ENCODE peak calls at places on chromosomes 16 and 17, in seven cellular contexts. C is Calu3, P is uterus, D is AG04450, W is lower lobe of right lung, G is stomach, L is sigmoid colon. J is an unnamed sample.

GRCh38 chr17:80138856-80139426 is 8.0 kb downstream of the EIF4A3 start:
- DNase-seq in C (no peak), P (no peak), D (no peak), W (no peak), G (peak; percentile 18), L (peak; percentile 27), J (no peak)

GRCh38 chr16:22001591-22001990 is 675 bp upstream of the PDZD9 start:
- DNase-seq in C (no peak), P (no peak), D (peak; percentile 13), W (no peak), G (no peak), L (no peak), J (no peak)

GRCh38 chr16:19411298-19411697 is 6.4 kb upstream of the TMC5 start:
- DNase-seq in C (no peak), P (no peak), D (no peak), W (no peak), G (no peak), L (no peak), J (no peak)

GRCh38 chr16:85556456-85557082 is 56.6 kb upstream of the GSE1 start:
- DNase-seq in C (peak; percentile 39), P (peak; percentile 57), D (no peak), W (peak; percentile 80), G (peak; percentile 63), L (no peak), J (no peak)

GRCh38 chr17:80647746-80648145 is 103.1 kb downstream of the RPTOR start:
- DNase-seq in C (no peak), P (no peak), D (peak; percentile 89), W (no peak), G (no peak), L (no peak), J (no peak)

GRCh38 chr16:69465083-69465721 is 40.8 kb downstream of the CYB5B start:
- DNase-seq in C (peak; percentile 12), P (no peak), D (no peak), W (no peak), G (no peak), L (no peak), J (no peak)

GRCh38 chr17:30376621-30377452 is 1.9 kb upstream of the CPD start:
- DNase-seq in C (peak; percentile 49), P (no peak), D (peak; percentile 65), W (no peak), G (no peak), L (no peak), J (no peak)

GRCh38 chr16:685967-686366 is 1.8 kb upstream of the JMJD8 start:
- DNase-seq in C (peak; percentile 83), P (no peak), D (no peak), W (peak; percentile 74), G (peak; percentile 76), L (no peak), J (no peak)

GRCh38 chr16:28609631-28610594 is at the start of gene SULT1A1:
- DNase-seq in C (peak; percentile 43), P (no peak), D (no peak), W (peak; percentile 90), G (peak; percentile 92), L (peak; percentile 80), J (no peak)

GRCh38 chr16:4344659-4345438 is 6.3 kb downstream of the PAM16 start:
- DNase-seq in C (no peak), P (no peak), D (no peak), W (no peak), G (peak; percentile 59), L (peak; percentile 65), J (no peak)

GRCh38 chr17:32261521-32261792 is 4.2 kb upstream of the RHBDL3 start:
- DNase-seq in C (no peak), P (no peak), D (no peak), W (peak; percentile 6), G (no peak), L (no peak), J (no peak)

GRCh38 chr17:27551701-27552466 is 79.1 kb upstream of the LGALS9 start:
- DNase-seq in C (peak; percentile 46), P (no peak), D (no peak), W (no peak), G (no peak), L (no peak), J (no peak)

GRCh38 chr17:81254955-81255717 is 16.0 kb downstream of the NDUFAF8 start:
- DNase-seq in C (peak; percentile 54), P (peak; percentile 83), D (peak; percentile 54), W (peak; percentile 95), G (peak; percentile 96), L (peak; percentile 95), J (no peak)

GRCh38 chr16:74570412-74571301 is 36.3 kb downstream of the GLG1 start:
- DNase-seq in C (peak; percentile 23), P (no peak), D (no peak), W (no peak), G (no peak), L (no peak), J (no peak)

GRCh38 chr17:4159761-4160160 is 16.8 kb downstream of the CYB5D2 start:
- DNase-seq in C (no peak), P (no peak), D (no peak), W (no peak), G (no peak), L (no peak), J (no peak)

GRCh38 chr16:87392823-87393679 is 915 bp downstream of the MAP1LC3B start:
- DNase-seq in C (peak; percentile 42), P (peak; percentile 46), D (no peak), W (peak; percentile 78), G (peak; percentile 53), L (peak; percentile 82), J (no peak)
- TF ChIP-seq CTCF in C (no peak), P (peak; percentile 32), D (peak; percentile 41), W (peak; percentile 34), G (no peak), L (peak; percentile 18), J (peak; percentile 54)

GRCh38 chr17:63944736-63945499 is 12.8 kb upstream of the CD79B start:
- DNase-seq in C (no peak), P (no peak), D (no peak), W (no peak), G (no peak), L (no peak), J (no peak)

GRCh38 chr17:63945851-63946439 is 13.8 kb upstream of the CD79B start:
- DNase-seq in C (no peak), P (no peak), D (no peak), W (no peak), G (no peak), L (no peak), J (no peak)

GRCh38 chr17:63947711-63948330 is 15.7 kb upstream of the CD79B start:
- DNase-seq in C (no peak), P (no peak), D (no peak), W (no peak), G (no peak), L (no peak), J (no peak)

GRCh38 chr17:63948521-63948920 is 16.4 kb upstream of the CD79B start:
- DNase-seq in C (no peak), P (no peak), D (no peak), W (no peak), G (no peak), L (no peak), J (no peak)

DNA sequence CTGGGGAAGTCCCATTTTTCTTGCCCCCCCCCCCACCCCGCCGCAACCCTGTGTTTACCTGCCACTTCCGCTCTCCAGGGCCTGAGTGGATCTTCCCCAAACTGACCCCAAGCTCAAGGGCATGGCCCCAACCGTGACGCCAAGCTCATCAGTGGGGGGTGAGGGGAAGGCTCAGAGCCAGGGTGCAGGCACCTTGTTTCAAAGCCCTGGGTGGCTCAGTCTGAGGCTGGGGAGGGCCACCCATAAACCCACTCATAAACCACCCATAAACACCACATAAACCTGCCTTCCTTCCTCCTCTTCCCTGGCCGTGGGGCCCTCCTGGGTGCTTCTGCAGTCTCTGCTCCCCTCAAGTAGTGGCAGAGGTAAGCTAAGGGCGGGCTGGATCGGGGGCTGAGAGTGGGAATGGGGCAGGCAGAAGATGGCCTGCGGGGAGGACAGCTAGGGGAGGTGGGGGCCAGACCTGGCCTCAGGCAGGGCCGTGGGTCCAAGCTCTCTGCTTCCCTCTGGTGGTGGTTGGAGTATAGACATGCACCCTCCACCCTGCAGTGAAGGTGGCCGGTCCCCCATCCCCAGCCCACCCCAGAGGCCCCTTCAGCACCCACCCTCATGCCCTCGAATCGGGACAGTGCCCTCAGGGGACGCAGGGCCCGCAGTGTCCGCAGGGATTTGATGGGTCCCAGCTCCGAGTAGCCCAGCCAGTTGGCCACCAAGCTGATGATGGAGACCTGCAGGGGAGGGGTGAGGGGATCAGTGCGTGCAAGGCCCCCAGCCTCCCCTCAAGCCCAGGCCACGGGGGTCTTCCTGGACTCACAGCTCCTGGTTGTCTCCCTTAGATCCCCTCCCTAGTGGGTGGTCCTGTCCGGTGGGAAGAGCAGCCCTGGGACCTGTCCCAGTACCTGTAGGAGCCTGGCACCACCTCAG is 14.6 kb upstream of the CD79B start:
- DNase-seq in C (peak; percentile 62), P (no peak), D (no peak), W (peak; percentile 65), G (peak; percentile 51), L (no peak), J (no peak)
- TF ChIP-seq CTCF in C (peak; percentile 66), P (peak; percentile 50), D (peak; percentile 73), W (peak; percentile 82), G (peak; percentile 13), L (peak; percentile 46), J (peak; percentile 80)

GRCh38 chr17:16380640-16381495 is at the start of gene UBB:
- DNase-seq in C (peak; percentile 84), P (peak; percentile 96), D (peak; percentile 99), W (peak; percentile 98), G (peak; percentile 97), L (peak; percentile 99), J (peak; percentile 98)
- TF ChIP-seq CTCF in C (no peak), P (no peak), D (no peak), W (no peak), G (no peak), L (no peak), J (peak; percentile 8)

GRCh38 chr16:82631701-82632685 is 5.2 kb downstream of the CDH13 start:
- DNase-seq in C (no peak), P (no peak), D (no peak), W (no peak), G (no peak), L (peak; percentile 29), J (no peak)
- TF ChIP-seq CTCF in C (no peak), P (no peak), D (peak; percentile 28), W (no peak), G (no peak), L (no peak), J (peak; percentile 37)

GRCh38 chr17:58215685-58216084 is 3.4 kb downstream of the MKS1 start:
- DNase-seq in C (no peak), P (no peak), D (no peak), W (no peak), G (no peak), L (no peak), J (no peak)
- TF ChIP-seq CTCF in C (no peak), P (no peak), D (no peak), W (no peak), G (no peak), L (no peak), J (no peak)

GRCh38 chr17:65531508-65532431 is 29.7 kb downstream of the AXIN2 start:
- DNase-seq in C (no peak), P (peak; percentile 80), D (peak; percentile 50), W (no peak), G (peak; percentile 44), L (peak; percentile 88), J (no peak)
- TF ChIP-seq CTCF in C (peak; percentile 23), P (no peak), D (peak; percentile 27), W (no peak), G (no peak), L (peak; percentile 10), J (no peak)

GRCh38 chr16:66344533-66345145 is 21.9 kb upstream of the CDH5 start:
- DNase-seq in C (peak; percentile 68), P (no peak), D (no peak), W (no peak), G (no peak), L (no peak), J (no peak)
- TF ChIP-seq CTCF in C (peak; percentile 64), P (peak; percentile 51), D (peak; percentile 71), W (peak; percentile 78), G (peak; percentile 13), L (peak; percentile 50), J (peak; percentile 78)

J was measured in osteocyte.